ENCODE peak calls at places on chromosome 21, in four cellular contexts. One of them, this sample, is unnamed.

GRCh38 chr21:18382141-18382540 is 21.4 kb downstream of the TMPRSS15 start:
- DNase-seq in activated CD8-positive, alpha-beta memory T cell treated with anti-CD3 and anti-CD28 coated beads, Interleukin-2, amount 50 U/mL, for 4 hours: no peak
- DNase-seq in activated naive CD4-positive, alpha-beta T cell: no peak
- DNase-seq in AG10803: no peak
- DNase-seq in this sample: no peak

GRCh38 chr21:32807717-32808380 is 36.3 kb upstream of the PAXBP1 start:
- DNase-seq in AG10803: peak; percentile 76
- DNase-seq in activated naive CD4-positive, alpha-beta T cell: no peak
- DNase-seq in activated CD8-positive, alpha-beta memory T cell treated with anti-CD3 and anti-CD28 coated beads, Interleukin-2, amount 50 U/mL, for 4 hours: no peak
- DNase-seq in this sample: no peak

GRCh38 chr21:45557611-45558043 is 15.4 kb upstream of the SLC19A1 start:
- DNase-seq in activated naive CD4-positive, alpha-beta T cell: no peak
- DNase-seq in activated CD8-positive, alpha-beta memory T cell treated with anti-CD3 and anti-CD28 coated beads, Interleukin-2, amount 50 U/mL, for 4 hours: no peak
- DNase-seq in AG10803: no peak
- DNase-seq in this sample: no peak

GRCh38 chr21:16792155-16792554 is 720.7 kb upstream of the CXADR start:
- DNase-seq in AG10803: peak; percentile 39
- DNase-seq in activated CD8-positive, alpha-beta memory T cell treated with anti-CD3 and anti-CD28 coated beads, Interleukin-2, amount 50 U/mL, for 4 hours: no peak
- DNase-seq in activated naive CD4-positive, alpha-beta T cell: no peak
- DNase-seq in this sample: no peak

GRCh38 chr21:41683815-41684214 is 83.0 kb downstream of the RIPK4 start:
- DNase-seq in activated CD8-positive, alpha-beta memory T cell treated with anti-CD3 and anti-CD28 coated beads, Interleukin-2, amount 50 U/mL, for 4 hours: no peak
- DNase-seq in AG10803: no peak
- DNase-seq in activated naive CD4-positive, alpha-beta T cell: no peak
- DNase-seq in this sample: no peak

GRCh38 chr21:34974162-34974981 is 74.7 kb downstream of the RUNX1 start:
- DNase-seq in AG10803: no peak
- DNase-seq in activated naive CD4-positive, alpha-beta T cell: no peak
- DNase-seq in activated CD8-positive, alpha-beta memory T cell treated with anti-CD3 and anti-CD28 coated beads, Interleukin-2, amount 50 U/mL, for 4 hours: peak; percentile 30
- DNase-seq in this sample: no peak

GRCh38 chr21:44874497-44875331 is 1.2 kb upstream of the PTTG1IP start:
- DNase-seq in activated CD8-positive, alpha-beta memory T cell treated with anti-CD3 and anti-CD28 coated beads, Interleukin-2, amount 50 U/mL, for 4 hours: no peak
- DNase-seq in activated naive CD4-positive, alpha-beta T cell: no peak
- DNase-seq in AG10803: peak; percentile 53
- DNase-seq in this sample: no peak

GRCh38 chr21:34871026-34871908 is 177.8 kb downstream of the RUNX1 start:
- DNase-seq in AG10803: no peak
- DNase-seq in activated naive CD4-positive, alpha-beta T cell: no peak
- DNase-seq in activated CD8-positive, alpha-beta memory T cell treated with anti-CD3 and anti-CD28 coated beads, Interleukin-2, amount 50 U/mL, for 4 hours: no peak
- DNase-seq in this sample: no peak